ENCODE peak calls at places on chromosome 13, in four cellular contexts. J is AG04449, Q is left ventricle myocardium inferior, X is lower lobe of right lung. E is an unnamed sample.

GRCh38 chr13:73698859-73699258 is 435.3 kb downstream of the KLF12 start:
- DNase-seq in J (no peak), Q (no peak), X (no peak), E (no peak)

GRCh38 chr13:82206241-82206640 is 1676.0 kb downstream of the SLITRK1 start:
- DNase-seq in J (no peak), Q (no peak), X (no peak), E (no peak)

GRCh38 chr13:107743523-107743922 is 471.8 kb downstream of the LIG4 start:
- DNase-seq in J (no peak), Q (no peak), X (no peak), E (no peak)

GRCh38 chr13:110415669-110416068 is 108.6 kb downstream of the COL4A2 start:
- DNase-seq in J (no peak), Q (no peak), X (no peak), E (peak)

GRCh38 chr13:42567772-42568428 is 6.1 kb upstream of the TNFSF11 start:
- DNase-seq in J (no peak), Q (no peak), X (no peak), E (no peak)

GRCh38 chr13:46160474-46161066 is 21.4 kb downstream of the LCP1 start:
- DNase-seq in J (no peak), Q (no peak), X (no peak), E (peak)

GRCh38 chr13:43785681-43786471 is 896 bp downstream of the ENOX1 start:
- DNase-seq in J (no peak), Q (peak), X (peak), E (peak)

GRCh38 chr13:61410669-61411297 is 4.9 kb downstream of the PCDH20 start:
- DNase-seq in J (no peak), Q (no peak), X (no peak), E (peak)